ENCODE peak calls at places on chromosomes 1 and 21, in six cellular contexts. U is HL-60, J is K562, T is HepG2, I is GM12878, R is SK-N-SH. P is an unnamed sample.

GRCh38 chr1:89719502-89720306 is 86.8 kb downstream of the LRRC8C start:
- DNase-seq in I (peak; percentile 80), T (no peak), U (peak; percentile 64), J (no peak), R (peak; percentile 41), P (no peak)

GRCh38 chr1:236156512-236157208 is 14.3 kb downstream of the GPR137B start:
- DNase-seq in U (peak; percentile 89), R (no peak), J (no peak), I (peak; percentile 99), T (no peak), P (no peak)

GRCh38 chr21:45152265-45152746 is 77.9 kb downstream of the ADARB1 start:
- DNase-seq in U (peak; percentile 93), J (peak; percentile 80), I (no peak), T (no peak), R (no peak), P (peak; percentile 25)

GRCh38 chr1:24141311-24141997 is 1.5 kb downstream of the IL22RA1 start:
- DNase-seq in J (no peak), R (no peak), T (peak; percentile 49), U (no peak), I (no peak), P (no peak)

GRCh38 chr1:63703661-63704060 is 70.2 kb upstream of the ROR1 start:
- DNase-seq in T (no peak), I (no peak), R (peak; percentile 47), J (no peak), U (no peak), P (no peak)

GRCh38 chr1:229042482-229042881 is 228.4 kb upstream of the RAB4A start:
- DNase-seq in U (no peak), J (no peak), T (no peak), R (no peak), I (no peak), P (no peak)

GRCh38 chr1:18373882-18374493 is 106.7 kb upstream of the KLHDC7A start:
- DNase-seq in J (peak; percentile 78), T (no peak), U (peak; percentile 2), I (no peak), R (peak; percentile 56), P (peak; percentile 44)

GRCh38 chr1:25006770-25007169 is 76.7 kb upstream of the RUNX3 start:
- DNase-seq in R (no peak), J (no peak), I (no peak), U (no peak), T (no peak), P (no peak)

GRCh38 chr1:244174922-244175521 is 123.9 kb downstream of the ZBTB18 start:
- DNase-seq in T (no peak), R (no peak), U (no peak), I (no peak), J (no peak), P (no peak)

GRCh38 chr1:77484334-77484733 is 198.1 kb downstream of the ZZZ3 start:
- DNase-seq in J (no peak), R (no peak), T (no peak), I (no peak), U (no peak), P (no peak)

GRCh38 chr1:51906306-51907078 is 28.0 kb upstream of the NRDC start:
- DNase-seq in T (no peak), U (no peak), I (no peak), R (peak; percentile 27), J (no peak), P (no peak)

GRCh38 chr1:32246888-32247273 is at the start of gene FAM167B:
- DNase-seq in R (no peak), T (no peak), I (no peak), U (no peak), J (no peak), P (no peak)

GRCh38 chr1:156958247-156958714 is 37.8 kb downstream of the LRRC71 start:
- DNase-seq in U (no peak), R (no peak), T (no peak), J (peak; percentile 95), I (no peak), P (no peak)

GRCh38 chr1:209398330-209398991 is 185.1 kb upstream of the CAMK1G start:
- DNase-seq in T (no peak), I (no peak), R (peak; percentile 25), J (no peak), U (no peak), P (no peak)

GRCh38 chr1:203428981-203429599 is 46.5 kb upstream of the PRELP start:
- DNase-seq in J (no peak), U (no peak), I (peak; percentile 70), T (no peak), R (no peak), P (no peak)

GRCh38 chr1:53145942-53146708 is 3.7 kb upstream of the SLC1A7 start:
- DNase-seq in J (peak; percentile 61), T (peak; percentile 85), R (peak; percentile 52), U (no peak), I (no peak), P (no peak)

GRCh38 chr1:154996966-154997701 is 3.7 kb downstream of the LENEP start:
- DNase-seq in T (no peak), I (no peak), U (peak; percentile 84), R (no peak), J (no peak), P (no peak)

GRCh38 chr1:71668059-71668458 is 587.2 kb upstream of the ZRANB2 start:
- DNase-seq in R (no peak), U (no peak), I (no peak), T (no peak), J (no peak), P (no peak)

GRCh38 chr1:25647106-25647505 is 30.5 kb downstream of the MAN1C1 start:
- DNase-seq in T (no peak), I (no peak), J (no peak), R (no peak), U (no peak), P (no peak)

GRCh38 chr1:246647113-246647512 is 77.1 kb upstream of the SCCPDH start:
- DNase-seq in J (peak; percentile 53), R (peak; percentile 52), U (no peak), I (no peak), T (no peak), P (peak; percentile 73)

GRCh38 chr1:182303778-182304177 is 87.8 kb downstream of the GLUL start:
- DNase-seq in U (no peak), R (no peak), T (no peak), I (peak; percentile 33), J (no peak), P (no peak)

GRCh38 chr1:53601867-53602266 is 137.1 kb downstream of the GLIS1 start:
- DNase-seq in J (no peak), T (no peak), R (no peak), U (no peak), I (no peak), P (no peak)

GRCh38 chr1:240237305-240237721 is 145.6 kb downstream of the FMN2 start:
- DNase-seq in I (no peak), J (no peak), R (peak; percentile 59), T (no peak), U (no peak), P (no peak)

GRCh38 chr1:62539028-62539447 is 58.3 kb upstream of the ANGPTL3 start:
- DNase-seq in I (no peak), R (peak; percentile 11), J (peak; percentile 8), U (no peak), T (no peak), P (no peak)

GRCh38 chr1:200118779-200119505 is 91.4 kb downstream of the NR5A2 start:
- DNase-seq in T (no peak), I (no peak), U (no peak), R (no peak), J (no peak), P (no peak)

GRCh38 chr1:230067441-230067870 is 418 bp downstream of the GALNT2 start:
- DNase-seq in J (peak; percentile 78), T (peak; percentile 16), U (peak; percentile 41), R (peak; percentile 87), I (no peak), P (peak; percentile 63)

DNA sequence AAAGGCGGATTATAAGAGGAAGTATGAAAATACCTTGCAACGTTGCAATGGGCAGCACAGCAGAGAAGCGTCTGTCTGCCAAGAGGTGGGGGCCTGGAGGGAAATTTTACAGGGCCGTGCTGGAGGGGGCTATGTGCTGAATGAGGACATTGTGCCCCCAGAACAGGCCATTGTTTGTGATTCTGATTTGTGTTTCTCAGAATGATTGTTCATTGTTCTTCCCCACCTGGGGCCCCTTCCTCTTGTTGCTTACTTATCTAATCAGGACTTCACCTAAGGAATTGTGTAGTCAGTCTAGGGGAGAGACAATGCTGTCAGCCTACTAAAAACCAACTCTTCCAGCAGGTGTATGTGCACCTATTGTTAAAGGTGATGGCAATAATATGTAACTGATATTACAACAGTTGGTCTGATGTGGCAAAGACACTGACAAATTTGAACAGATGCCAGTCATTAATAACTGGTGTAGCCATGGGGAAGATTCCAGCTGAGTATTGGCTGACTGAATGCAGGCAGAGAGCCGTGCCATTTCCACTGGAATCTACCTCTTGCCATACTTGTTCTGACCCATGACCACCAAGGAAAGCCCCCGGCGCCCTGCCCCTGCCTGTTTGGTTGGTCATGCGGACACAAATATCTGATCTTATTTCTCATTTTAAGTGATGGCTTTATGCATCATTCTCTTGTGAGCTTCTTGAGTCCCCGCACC is 45.2 kb upstream of the PSEN2 start:
- DNase-seq in R (no peak), T (no peak), I (peak; percentile 31), U (no peak), J (no peak), P (no peak)
- TF ChIP-seq GABPA in R (no peak), T (no peak), I (no peak), U (no peak), J (no peak), P (no peak)

GRCh38 chr1:110228853-110229252 is 18.7 kb downstream of the KCNC4 start:
- DNase-seq in I (no peak), J (no peak), R (no peak), U (no peak), T (no peak), P (no peak)
- TF ChIP-seq GABPA in I (no peak), J (no peak), R (no peak), U (no peak), T (no peak), P (no peak)

GRCh38 chr1:202004711-202005110 is 5.7 kb upstream of the ELF3 start:
- DNase-seq in R (no peak), I (no peak), U (no peak), T (no peak), J (no peak), P (no peak)

GRCh38 chr1:202002447-202002846 is 7.9 kb upstream of the ELF3 start:
- DNase-seq in R (no peak), T (no peak), U (no peak), I (no peak), J (peak; percentile 4), P (no peak)

DNA sequence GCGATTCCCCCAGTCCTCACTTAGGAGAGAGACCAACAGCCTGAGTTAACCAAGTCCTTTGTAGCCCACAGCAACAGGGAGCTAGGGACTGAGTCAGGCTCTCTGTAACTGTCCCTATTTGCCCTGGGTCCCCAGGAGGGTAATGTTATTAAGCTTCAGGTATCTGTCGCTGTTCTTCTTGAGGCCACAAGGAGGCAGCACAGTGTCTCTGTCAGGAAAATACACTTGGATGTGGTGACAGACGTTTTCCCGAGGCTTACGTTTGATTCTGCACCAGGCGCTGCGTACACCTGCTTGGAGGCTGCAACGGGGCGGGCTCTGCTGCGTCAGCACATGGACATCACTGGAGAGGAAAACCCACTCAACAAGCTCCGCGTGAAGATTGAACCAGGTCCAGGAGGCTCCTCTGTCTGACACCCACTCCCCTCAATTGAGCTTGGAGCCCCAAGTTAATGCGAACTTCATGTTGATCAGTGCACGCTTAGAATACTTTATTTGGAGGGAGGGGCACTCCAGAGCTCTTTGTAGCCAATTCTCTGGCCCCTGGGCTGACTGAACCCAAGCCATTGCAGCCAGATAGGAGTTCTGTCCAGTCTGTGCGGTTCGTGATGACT is 10.7 kb upstream of the ELF3 start:
- DNase-seq in R (peak; percentile 76), U (peak; percentile 41), J (peak; percentile 76), T (peak; percentile 64), I (no peak), P (no peak)
- TF ChIP-seq GABPA in R (no peak), U (no peak), J (no peak), T (no peak), I (no peak), P (no peak)

GRCh38 chr1:29643281-29643680 is 407.0 kb downstream of the PTPRU start:
- DNase-seq in T (no peak), R (no peak), U (no peak), I (no peak), J (no peak), P (no peak)
- TF ChIP-seq GABPA in T (no peak), R (no peak), U (no peak), I (no peak), J (no peak), P (no peak)